ENCODE peak calls at places on chromosome 11, in seven cellular contexts. T is upper lobe of right lung; Z is cardiac muscle cell; A is A549; C is OCI-LY7; H is tibial nerve; Y is stimulated activated CD4-positive, alpha-beta T cell treated with anti-CD3 and anti-CD28 coated beads, Interleukin-15, amount 100 ng/mL, for 24 hours. X is an unnamed sample.

GRCh38 chr11:118838905-118839553 is 44.7 kb upstream of the CXCR5 start:
- DNase-seq in T (no peak), Z (no peak), A (no peak), C (peak; percentile 72), H (no peak), Y (peak; percentile 11), X (no peak)

GRCh38 chr11:11944444-11944843 is 64.0 kb downstream of the DKK3 start:
- DNase-seq in T (no peak), Z (no peak), A (no peak), C (no peak), H (no peak), Y (no peak), X (no peak)

GRCh38 chr11:34630544-34630943 is 9.7 kb downstream of the EHF start:
- DNase-seq in T (no peak), Z (no peak), A (no peak), C (no peak), H (no peak), Y (no peak), X (no peak)

GRCh38 chr11:86473991-86474833 is 99.5 kb downstream of the CCDC81 start:
- DNase-seq in T (no peak), Z (no peak), A (peak; percentile 14), C (no peak), H (no peak), Y (no peak), X (no peak)

GRCh38 chr11:71451596-71452353 is 1.2 kb upstream of the NADSYN1 start:
- DNase-seq in T (no peak), Z (peak; percentile 50), A (no peak), C (peak; percentile 57), H (no peak), Y (no peak), X (no peak)

GRCh38 chr11:9600651-9601040 is 27.2 kb downstream of the WEE1 start:
- DNase-seq in T (no peak), Z (no peak), A (no peak), C (peak; percentile 72), H (no peak), Y (peak; percentile 37), X (no peak)

GRCh38 chr11:19827399-19828135 is 114.9 kb downstream of the NAV2 start:
- DNase-seq in T (no peak), Z (no peak), A (no peak), C (peak; percentile 33), H (no peak), Y (no peak), X (no peak)

GRCh38 chr11:18757742-18758294 is 31.8 kb upstream of the IGSF22 start:
- DNase-seq in T (no peak), Z (no peak), A (no peak), C (no peak), H (no peak), Y (no peak), X (no peak)

GRCh38 chr11:125001073-125001764 is 47.2 kb downstream of the CCDC15 start:
- DNase-seq in T (no peak), Z (no peak), A (no peak), C (no peak), H (no peak), Y (no peak), X (no peak)